ENCODE peak calls at places on chromosomes 3 and 15, in four cellular contexts. F, R, K and L are unnamed samples.

GRCh38 chr3:184380210-184380626 is 364 bp downstream of the CHRD start:
- DNase-seq in K (peak; percentile 90), R (peak; percentile 65), F (no peak), L (peak; percentile 33)

GRCh38 chr3:24485511-24485910 is 9.1 kb downstream of the THRB start:
- DNase-seq in R (peak; percentile 41), K (no peak), F (no peak), L (no peak)

GRCh38 chr3:186598108-186598784 is 14.6 kb upstream of the AHSG start:
- DNase-seq in F (no peak), R (no peak), K (no peak), L (no peak)

GRCh38 chr3:9660972-9661371 is 11.7 kb downstream of the MTMR14 start:
- DNase-seq in K (no peak), F (no peak), R (no peak), L (no peak)

GRCh38 chr15:85749261-85750151 is 45.2 kb downstream of the KLHL25 start:
- DNase-seq in K (peak; percentile 86), R (no peak), F (peak; percentile 28), L (no peak)

GRCh38 chr15:70596354-70597055 is 166.9 kb downstream of the UACA start:
- DNase-seq in K (no peak), F (no peak), R (no peak), L (no peak)

GRCh38 chr15:68561901-68562300 is 16.9 kb upstream of the CORO2B start:
- DNase-seq in F (no peak), K (peak; percentile 42), R (no peak), L (no peak)

GRCh38 chr3:132554437-132554836 is 42.6 kb upstream of the ACKR4 start:
- DNase-seq in F (no peak), R (no peak), K (no peak), L (no peak)

GRCh38 chr3:183330881-183331280 is 77.8 kb downstream of the B3GNT5 start:
- DNase-seq in F (no peak), R (no peak), K (no peak), L (no peak)

GRCh38 chr3:178971614-178972013 is 100.0 kb downstream of the ZMAT3 start:
- DNase-seq in K (no peak), R (no peak), F (no peak), L (no peak)

GRCh38 chr3:17320266-17320665 is 422.2 kb downstream of the TBC1D5 start:
- DNase-seq in F (no peak), R (no peak), K (no peak), L (no peak)

GRCh38 chr15:50803479-50803878 is 38.0 kb upstream of the SPPL2A start:
- DNase-seq in K (no peak), R (no peak), F (no peak), L (no peak)

GRCh38 chr3:197212290-197212689 is 86.1 kb downstream of the DLG1 start:
- DNase-seq in K (no peak), R (no peak), F (no peak), L (no peak)

GRCh38 chr3:100561459-100562158 is 47.8 kb upstream of the ADGRG7 start:
- DNase-seq in R (no peak), K (no peak), F (no peak), L (no peak)

GRCh38 chr3:196985298-196985697 is 16.7 kb upstream of the PIGZ start:
- DNase-seq in F (no peak), R (no peak), K (no peak), L (no peak)

DNA sequence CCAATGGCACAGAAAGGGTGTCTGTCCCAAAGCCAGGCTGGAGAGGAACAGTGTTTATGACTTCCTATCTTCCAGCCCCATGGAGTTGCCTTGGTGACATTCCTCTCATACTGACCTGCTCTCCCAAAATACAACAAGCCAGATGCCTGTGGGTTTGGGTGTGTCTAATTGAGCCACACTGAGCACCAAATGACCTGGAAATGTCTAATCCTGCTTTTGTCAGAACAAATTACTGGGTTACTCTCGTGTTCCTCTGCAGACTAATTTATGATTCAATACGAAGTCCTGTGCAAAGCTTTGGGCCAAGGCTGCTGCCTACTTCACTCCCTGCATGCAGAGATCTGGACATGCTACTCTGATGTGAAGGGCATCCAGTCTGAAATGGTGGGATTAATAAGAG is 98.1 kb upstream of the STRIT1 start:
- DNase-seq in K (peak; percentile 73), F (peak; percentile 62), R (peak; percentile 8), L (no peak)
- TF ChIP-seq POLR2AphosphoS5 in K (no peak), F (peak; percentile 32), R (no peak), L (no peak)

DNA sequence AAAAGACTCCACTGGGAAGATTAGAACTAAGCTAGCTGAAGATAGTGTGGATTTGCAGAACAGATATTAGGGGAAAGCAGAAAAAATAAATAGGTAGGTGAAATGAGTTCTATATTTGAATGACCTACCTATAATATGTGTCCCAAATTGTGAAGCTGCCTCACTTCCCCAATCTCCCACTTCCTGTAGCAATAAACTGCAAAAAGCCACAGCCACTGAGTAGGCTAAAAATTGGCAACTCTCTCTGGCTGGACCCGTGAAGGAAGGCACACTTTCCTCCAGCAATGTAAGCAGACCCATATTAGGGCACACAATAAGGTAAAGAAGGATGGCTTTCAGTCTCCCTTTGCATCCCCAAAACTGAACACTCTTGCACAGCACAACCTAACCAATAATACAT is 43.7 kb upstream of the NECTIN3 start:
- DNase-seq in K (no peak), F (no peak), R (no peak), L (no peak)
- H3K9me3 ChIP-seq in K (no peaks in the 10 kb centered on the region), F (no peaks in the 10 kb centered on the region), R (no peaks in the 10 kb centered on the region), L (no peaks in the 10 kb centered on the region)

GRCh38 chr3:136250226-136250861 is at the start of gene PCCB:
- DNase-seq in R (peak; percentile 96), F (peak; percentile 90), K (peak; percentile 97), L (peak; percentile 94)
- TF ChIP-seq POLR2AphosphoS5 in R (peak; percentile 83), F (peak; percentile 76), K (peak; percentile 81), L (peak; percentile 88)

DNA sequence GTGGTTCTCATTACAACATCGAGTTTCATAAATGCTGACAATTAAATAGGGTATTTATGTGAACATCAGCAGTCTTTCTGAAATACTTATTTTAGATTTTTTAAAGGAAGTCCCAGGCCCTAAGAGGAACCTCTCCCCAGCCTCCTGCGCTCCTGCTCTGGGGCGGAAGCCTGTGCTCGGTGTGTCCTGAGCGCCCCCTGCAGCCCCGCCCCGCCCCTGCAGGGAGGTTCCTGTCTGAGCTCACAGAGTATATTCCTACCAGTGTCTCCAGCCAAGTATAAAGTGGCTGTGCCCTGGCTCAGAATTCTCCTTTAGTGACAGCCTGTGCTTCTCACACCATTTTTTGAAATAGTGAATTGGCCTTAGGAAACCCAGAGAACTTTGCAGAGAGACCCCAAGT is 567.9 kb downstream of the GOLGA6L6 start:
- DNase-seq in F (no peak), K (no peak), R (no peak), L (no peak)
- H3K9me3 ChIP-seq in F (no peaks in the 10 kb centered on the region), K (no peaks in the 10 kb centered on the region), R (no peaks in the 10 kb centered on the region), L (no peaks in the 10 kb centered on the region)